ENCODE peak calls at places on chromosomes 7 and 10, in five cellular contexts. X is GM12878, B is K562, O is HepG2, N is H1. P is an unnamed sample.

GRCh38 chr7:135168001-135168400 is 2.5 kb downstream of the CYREN start:
- DNase-seq in X (no peak), B (peak), O (no peak), N (no peak), P (no peak)

GRCh38 chr10:4241724-4242345 is 456.8 kb upstream of the KLF6 start:
- DNase-seq in X (no peak), B (no peak), O (no peak), N (no peak), P (no peak)

GRCh38 chr7:13282377-13282980 is 595.0 kb downstream of the ARL4A start:
- DNase-seq in X (no peak), B (no peak), O (no peak), N (no peak), P (peak)

GRCh38 chr10:178208-178607 is 43.0 kb downstream of the ZMYND11 start:
- DNase-seq in X (no peak), B (no peak), O (peak), N (no peak), P (peak)

GRCh38 chr7:41122256-41122987 is 580.5 kb downstream of the INHBA start:
- DNase-seq in X (no peak), B (no peak), O (no peak), N (no peak), P (no peak)

GRCh38 chr10:112456533-112456932 is 9.5 kb downstream of the VTI1A start:
- DNase-seq in X (no peak), B (no peak), O (peak), N (no peak), P (no peak)

GRCh38 chr7:28961972-28962371 is 3.8 kb upstream of the TRIL start:
- DNase-seq in X (no peak), B (no peak), O (no peak), N (peak), P (no peak)

GRCh38 chr10:86730227-86730626 is 26.2 kb upstream of the BMPR1A start:
- DNase-seq in X (no peak), B (no peak), O (peak), N (no peak), P (peak)

GRCh38 chr7:5636914-5637313 is 144.5 kb downstream of the RNF216 start:
- DNase-seq in X (no peak), B (no peak), O (no peak), N (no peak), P (peak)

GRCh38 chr7:112646787-112647186 is 143.4 kb downstream of the TMEM168 start:
- DNase-seq in X (no peak), B (no peak), O (peak), N (peak), P (no peak)

GRCh38 chr7:69395072-69395714 is 203.1 kb upstream of the AUTS2 start:
- DNase-seq in X (no peak), B (no peak), O (no peak), N (no peak), P (no peak)

DNA sequence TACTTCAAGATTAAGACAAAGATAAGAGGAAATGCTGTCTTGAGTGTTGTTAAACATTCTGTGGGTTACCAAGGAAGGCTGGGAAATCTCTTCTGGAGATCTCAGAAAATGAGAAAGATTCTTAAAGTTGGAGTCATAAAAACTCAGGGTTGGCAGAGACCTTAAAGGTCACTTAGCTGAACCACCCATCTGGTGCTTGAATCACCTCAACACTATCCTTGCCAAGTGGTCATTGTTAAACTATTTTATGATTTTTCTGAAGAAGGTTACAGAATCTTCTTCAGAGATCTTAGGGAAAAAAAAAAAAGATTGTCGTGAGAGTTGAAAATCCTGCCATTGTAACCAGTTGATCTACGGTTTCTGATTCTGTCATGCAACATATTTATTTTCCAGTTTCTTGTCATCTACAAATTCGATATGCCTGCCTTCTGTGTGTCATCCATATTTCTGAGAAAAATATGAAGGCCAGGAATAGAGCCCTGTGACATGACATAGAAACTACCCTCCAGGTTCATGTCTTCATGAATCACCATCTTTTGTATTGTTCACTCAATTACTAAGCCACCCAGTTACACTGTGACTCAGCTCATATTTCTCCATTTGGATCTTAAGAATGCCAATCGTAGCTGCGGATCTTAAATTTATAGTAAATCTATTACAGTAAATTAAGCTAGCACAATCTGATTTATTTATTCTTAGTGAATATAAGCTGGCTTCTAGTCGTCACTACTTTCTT is 179.3 kb downstream of the ST7 start:
- DNase-seq in X (no peak), B (no peak), O (no peak), N (no peak), P (no peak)
- TF ChIP-seq TAF1 in X (no peak), B (no peak), O (no peak), N (no peak), P (peak)

DNA sequence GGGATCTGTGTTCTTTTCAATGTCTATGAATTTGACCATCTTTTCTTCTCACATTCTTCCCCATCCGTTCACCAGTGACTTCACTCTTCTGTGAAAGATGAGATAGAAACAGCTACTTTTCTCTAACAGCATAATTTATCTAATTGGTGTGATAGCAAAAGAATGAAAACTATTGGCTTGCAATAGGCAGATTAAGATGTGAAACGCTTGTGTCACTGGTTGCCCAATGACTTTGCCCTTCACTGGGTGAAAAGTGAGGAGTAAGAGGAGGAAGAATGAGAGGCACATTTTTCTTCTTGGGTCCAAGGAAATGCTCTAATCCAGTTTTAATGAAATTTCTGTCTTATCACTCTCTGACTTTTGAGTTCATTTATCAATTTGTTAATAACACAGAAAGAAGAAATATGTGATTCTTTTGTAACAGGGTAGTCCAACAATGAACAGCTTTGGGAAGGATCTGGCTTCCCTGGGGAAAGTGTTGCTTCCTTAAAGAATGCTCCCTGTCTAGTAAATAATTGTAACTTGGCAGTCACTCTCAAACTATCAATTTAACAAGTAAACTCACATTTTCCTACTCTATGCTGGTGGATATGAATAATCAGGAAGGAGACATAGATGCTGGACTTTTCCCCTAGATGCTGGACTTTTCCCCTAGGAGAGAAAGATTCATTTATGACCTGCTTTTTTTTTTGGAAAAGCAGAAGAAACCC is 35.1 kb downstream of the BET1 start:
- DNase-seq in X (no peak), B (no peak), O (no peak), N (no peak), P (no peak)
- H3K9ac ChIP-seq in X (no peak), B (no peak), O (no peak), N (no peak), P (no peak)

DNA sequence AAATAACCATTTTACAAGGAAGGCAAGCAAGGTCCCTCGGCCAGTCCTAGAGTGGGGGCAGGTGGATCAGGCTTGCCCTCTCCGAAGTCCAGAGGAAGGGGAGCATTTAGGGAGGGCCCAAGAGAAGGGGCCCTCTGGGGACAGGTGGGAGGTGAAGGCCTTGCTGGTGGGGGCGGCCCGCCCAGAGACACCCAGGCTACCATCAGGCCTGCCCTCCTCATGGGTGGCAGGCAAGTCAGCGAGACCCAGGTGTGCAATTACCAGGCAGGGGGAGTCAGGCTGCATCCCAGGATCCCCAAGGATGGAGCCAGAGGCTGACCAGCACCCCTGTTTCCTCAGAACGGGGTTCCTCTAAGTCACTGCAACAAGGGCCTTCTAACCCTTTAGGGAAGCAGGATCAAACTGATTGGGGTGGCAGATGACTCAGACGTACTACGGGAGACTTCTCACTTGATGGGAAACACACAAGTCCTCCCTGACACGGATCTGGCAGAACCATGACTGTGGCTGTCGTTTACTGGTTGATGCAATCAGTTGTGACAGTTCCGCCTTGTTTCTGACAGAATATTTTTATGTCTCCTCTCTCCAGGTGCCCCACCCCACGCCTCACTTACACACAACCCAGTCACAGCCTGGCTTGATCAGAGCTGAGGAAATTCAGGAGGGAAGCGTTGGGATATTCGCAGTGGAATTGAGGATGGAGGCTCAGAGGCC is 8.2 kb downstream of the LOXL4 start:
- DNase-seq in X (no peak), B (peak), O (no peak), N (no peak), P (no peak)
- TF ChIP-seq SIN3A in X (no peak), B (no peak), O (no peak), N (no peak), P (no peak)

GRCh38 chr7:126667742-126668366 is 584.9 kb downstream of the GRM8 start:
- DNase-seq in X (no peak), B (peak), O (no peak), N (no peak), P (no peak)
- TF ChIP-seq TAF1 in X (no peak), B (peak), O (no peak), N (no peak), P (no peak)

GRCh38 chr10:110859947-110860376 is 11.8 kb upstream of the PDCD4 start:
- DNase-seq in X (no peak), B (no peak), O (no peak), N (no peak), P (no peak)

GRCh38 chr10:110857265-110858158 is 14.2 kb upstream of the PDCD4 start:
- DNase-seq in X (peak), B (peak), O (peak), N (peak), P (no peak)

GRCh38 chr10:110860576-110861241 is 11.0 kb upstream of the PDCD4 start:
- DNase-seq in X (peak), B (no peak), O (peak), N (peak), P (no peak)

GRCh38 chr10:110858297-110858934 is 13.3 kb upstream of the PDCD4 start:
- DNase-seq in X (no peak), B (peak), O (no peak), N (no peak), P (no peak)

DNA sequence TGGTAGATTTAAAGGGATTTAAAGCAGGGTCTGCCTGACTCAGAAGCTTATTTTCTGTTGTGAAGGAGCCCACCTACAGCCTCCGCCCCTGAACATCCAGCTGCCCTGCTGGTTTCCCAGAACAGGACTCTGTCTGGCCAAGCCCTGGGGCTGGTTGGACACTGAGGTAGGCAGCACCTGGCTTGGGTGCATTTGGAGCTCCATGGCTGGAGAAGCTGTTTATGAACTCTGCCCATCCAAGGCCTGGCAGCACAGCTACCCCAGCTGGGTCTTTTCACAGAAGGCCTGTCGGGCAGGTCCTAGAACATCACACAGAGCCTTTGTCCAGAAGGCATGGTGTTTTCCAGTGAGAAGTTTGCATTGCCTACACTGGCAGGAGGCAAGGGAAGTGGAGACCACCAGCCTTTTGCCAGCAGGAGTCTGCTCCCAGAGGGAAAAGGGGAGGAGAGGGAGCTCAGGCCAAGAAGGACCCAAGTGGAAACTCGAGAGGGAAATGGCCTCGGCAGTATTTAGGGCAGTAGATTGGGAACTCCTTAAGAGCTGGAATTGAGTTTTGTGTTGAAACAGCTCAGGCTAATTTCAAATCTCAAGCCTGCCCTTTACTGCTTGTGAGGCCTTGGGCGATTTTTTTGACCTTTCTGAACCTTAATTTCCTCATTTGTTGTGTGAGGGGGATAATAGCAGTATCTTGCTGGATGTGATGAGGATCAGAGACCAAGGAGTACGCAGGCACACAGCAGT is 12.4 kb upstream of the PDCD4 start:
- DNase-seq in X (no peak), B (no peak), O (no peak), N (peak), P (no peak)
- H3K9ac ChIP-seq in X (peak), B (no peak), O (no peak), N (no peak), P (no peak)

DNA sequence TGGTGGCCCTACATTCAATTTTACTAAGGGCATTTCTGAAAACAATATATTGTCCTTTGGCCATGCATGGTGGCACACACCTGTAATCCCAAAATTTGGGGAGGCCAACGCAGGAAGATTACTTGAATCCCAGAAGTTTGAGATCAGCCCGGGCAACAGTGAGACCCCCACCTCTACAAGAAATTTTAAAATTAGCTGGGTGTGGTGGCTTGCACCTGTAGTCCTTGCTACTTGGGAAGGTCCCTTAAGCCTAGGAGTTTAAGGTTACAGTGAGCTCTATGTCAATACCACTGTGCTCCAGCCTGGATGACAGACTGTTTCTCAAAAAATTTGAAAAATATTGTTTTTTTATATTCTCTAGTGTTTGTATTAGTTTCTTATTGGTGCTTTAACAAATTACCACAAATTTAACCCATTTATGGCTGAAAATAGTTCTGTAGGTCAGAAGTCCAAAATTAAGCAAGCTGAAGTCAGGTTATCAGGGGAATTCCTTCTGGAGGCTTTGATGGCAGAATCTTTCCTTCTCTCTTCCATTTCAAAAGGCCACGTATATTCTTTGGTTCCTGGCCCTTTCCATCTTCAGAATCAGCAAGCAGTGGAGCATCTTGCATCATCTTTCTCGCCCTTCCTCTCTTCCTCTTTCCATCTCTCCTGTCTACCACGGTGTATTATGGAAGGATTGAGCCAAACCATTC is 12.4 kb downstream of the CBX3 start:
- DNase-seq in X (no peak), B (no peak), O (no peak), N (no peak), P (no peak)
- TF ChIP-seq SIN3A in X (no peak), B (no peak), O (no peak), N (no peak), P (no peak)

DNA sequence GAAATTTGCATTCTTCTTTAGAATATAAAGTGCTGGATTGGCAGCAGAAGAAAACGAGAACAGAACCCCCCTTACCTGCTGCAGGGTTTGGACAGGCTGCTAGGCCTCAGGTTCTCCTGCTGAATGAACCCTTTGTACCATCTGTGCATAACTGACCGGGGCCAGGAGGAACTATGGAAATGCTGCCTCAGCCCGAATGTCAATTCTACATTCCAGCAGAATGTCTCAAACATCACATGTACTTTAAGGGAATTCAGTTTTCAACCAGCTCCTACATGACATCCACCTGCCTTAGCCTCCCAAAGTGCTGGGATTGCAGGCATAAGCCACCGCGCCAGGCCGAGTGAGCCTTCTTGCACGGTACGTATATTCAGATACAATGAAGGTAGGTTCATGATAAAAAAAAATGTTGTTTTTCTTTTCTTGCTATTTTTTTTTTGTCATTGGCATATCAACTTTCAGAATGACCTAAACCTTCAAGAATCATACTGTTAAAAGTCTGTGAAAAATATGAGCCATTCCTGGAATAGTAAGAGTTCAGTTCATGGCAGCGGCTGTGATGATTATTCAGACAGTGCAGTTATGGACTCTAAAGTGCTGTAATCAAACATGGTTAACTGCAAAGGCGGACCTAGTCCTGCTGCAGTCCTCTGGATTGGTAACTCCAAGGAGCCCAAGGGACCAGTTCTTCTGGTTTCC is 84.4 kb upstream of the TNS3 start:
- DNase-seq in X (no peak), B (no peak), O (peak), N (no peak), P (no peak)
- TF ChIP-seq TAF1 in X (no peak), B (no peak), O (no peak), N (no peak), P (no peak)

DNA sequence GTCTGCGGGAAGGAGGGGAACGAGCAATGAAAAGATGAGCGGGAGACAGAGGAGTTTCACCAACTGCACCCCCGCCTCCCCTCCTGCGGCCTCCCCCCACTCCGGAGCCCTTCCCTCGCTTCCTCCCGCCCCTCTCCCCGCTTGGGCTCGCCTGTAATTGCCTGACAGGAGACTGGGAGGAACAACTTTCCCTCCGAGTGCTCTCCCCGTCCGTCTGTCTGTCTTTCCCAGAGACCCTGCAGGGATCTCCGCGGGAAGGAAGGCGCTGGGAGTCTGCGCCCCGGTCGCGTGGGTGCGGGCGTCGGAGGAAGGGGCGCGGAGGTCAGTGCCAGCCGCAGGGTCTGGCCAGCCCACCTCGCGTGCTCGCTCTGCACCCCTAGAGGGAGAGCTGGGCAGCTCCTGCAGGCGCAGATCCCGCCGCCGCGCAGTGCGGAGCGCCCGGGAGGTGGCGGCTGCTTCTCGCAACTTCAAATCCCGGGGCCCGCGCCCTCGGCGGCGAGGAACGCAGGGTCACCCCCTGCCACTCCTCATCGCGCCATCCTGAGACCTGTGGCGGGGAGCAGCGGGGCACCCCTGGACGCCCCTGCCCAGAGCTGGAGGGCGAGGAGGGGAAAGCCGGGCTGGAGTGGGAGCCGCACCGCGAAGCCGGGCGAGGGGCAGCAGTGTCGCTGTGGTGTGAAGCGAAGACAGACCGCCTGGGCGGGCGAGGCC is 527 bp upstream of the NRP1 start:
- DNase-seq in X (no peak), B (no peak), O (peak), N (peak), P (peak)
- H3K9ac ChIP-seq in X (no peak), B (no peak), O (peak), N (no peak), P (peak)

P was measured in SK-N-SH.